ENCODE peak calls at places on chromosomes 13 and 19, in nine cellular contexts. L is colonic mucosa, A is PC-9, K is cardiac muscle cell, W is tibial nerve, I is thoracic aorta, P is spleen, Y is left ventricle myocardium inferior, C is neural progenitor cell. E is an unnamed sample.
A peak's percentile ranks its signal among the peaks of the same experiment; 100 is the strongest.

GRCh38 chr19:2627855-2628254 is 74.6 kb downstream of the GNG7 start:
- DNase-seq in L (no peak), A (peak; percentile 54), K (no peak), W (no peak), I (no peak), P (no peak), Y (no peak), C (no peak), E (peak; percentile 76)

GRCh38 chr13:44331446-44331845 is 42.2 kb upstream of the SERP2 start:
- DNase-seq in L (no peak), A (no peak), K (peak; percentile 52), W (no peak), I (no peak), P (no peak), Y (no peak), C (no peak), E (no peak)

GRCh38 chr13:110771194-110771593 is 57.7 kb downstream of the ING1 start:
- DNase-seq in L (no peak), A (no peak), K (peak; percentile 36), W (no peak), I (no peak), P (no peak), Y (no peak), C (no peak), E (no peak)

GRCh38 chr19:3075605-3076431 is 13.5 kb upstream of the TLE5 start:
- DNase-seq in L (peak; percentile 78), A (no peak), K (peak; percentile 43), W (no peak), I (no peak), P (peak; percentile 91), Y (peak; percentile 51), C (peak; percentile 74), E (no peak)

GRCh38 chr19:33332248-33332647 is 29.9 kb upstream of the CEBPA start:
- DNase-seq in L (no peak), A (no peak), K (no peak), W (peak; percentile 19), I (no peak), P (peak; percentile 74), Y (no peak), C (no peak), E (no peak)

GRCh38 chr19:3975637-3976087 is 4.8 kb upstream of the DAPK3 start:
- DNase-seq in L (no peak), A (no peak), K (no peak), W (no peak), I (no peak), P (no peak), Y (no peak), C (no peak), E (no peak)

GRCh38 chr19:58474291-58474996 is 1.7 kb upstream of the ZNF446 start:
- DNase-seq in L (no peak), A (no peak), K (peak; percentile 39), W (no peak), I (no peak), P (no peak), Y (no peak), C (no peak), E (no peak)

GRCh38 chr13:29472317-29472961 is 123.0 kb downstream of the SLC7A1 start:
- DNase-seq in L (peak; percentile 46), A (no peak), K (peak; percentile 69), W (peak; percentile 54), I (no peak), P (no peak), Y (no peak), C (peak; percentile 84), E (no peak)

GRCh38 chr19:35143231-35143715 is at the start of gene FXYD7:
- DNase-seq in L (no peak), A (no peak), K (no peak), W (no peak), I (no peak), P (no peak), Y (no peak), C (peak; percentile 69), E (no peak)

GRCh38 chr19:10389863-10390262 is 9.5 kb upstream of the TYK2 start:
- DNase-seq in L (no peak), A (no peak), K (no peak), W (no peak), I (no peak), P (no peak), Y (no peak), C (peak; percentile 37), E (no peak)

GRCh38 chr19:6222884-6223283 is 56.9 kb downstream of the MLLT1 start:
- DNase-seq in L (no peak), A (no peak), K (no peak), W (no peak), I (no peak), P (peak; percentile 73), Y (no peak), C (no peak), E (no peak)

GRCh38 chr13:43014162-43014561 is 9.2 kb upstream of the DNAJC15 start:
- DNase-seq in L (no peak), A (no peak), K (no peak), W (no peak), I (no peak), P (no peak), Y (no peak), C (no peak), E (no peak)

GRCh38 chr13:99377641-99378040 is 70.4 kb upstream of the GPR183 start:
- DNase-seq in L (no peak), A (no peak), K (no peak), W (no peak), I (no peak), P (no peak), Y (no peak), C (no peak), E (no peak)

GRCh38 chr19:38005224-38005614 is 98.2 kb downstream of the SIPA1L3 start:
- DNase-seq in L (no peak), A (no peak), K (no peak), W (no peak), I (no peak), P (no peak), Y (no peak), C (peak; percentile 24), E (no peak)

GRCh38 chr19:38001158-38001781 is 94.3 kb downstream of the SIPA1L3 start:
- DNase-seq in L (no peak), A (no peak), K (no peak), W (no peak), I (no peak), P (no peak), Y (no peak), C (no peak), E (no peak)

GRCh38 chr19:38004505-38005223 is 97.7 kb downstream of the SIPA1L3 start:
- DNase-seq in L (peak; percentile 64), A (no peak), K (peak; percentile 96), W (peak; percentile 94), I (peak; percentile 71), P (no peak), Y (peak; percentile 77), C (peak; percentile 92), E (peak; percentile 98)

GRCh38 chr19:38004100-38004504 is 97.1 kb downstream of the SIPA1L3 start:
- DNase-seq in L (no peak), A (no peak), K (peak; percentile 37), W (no peak), I (no peak), P (no peak), Y (no peak), C (no peak), E (no peak)

DNA sequence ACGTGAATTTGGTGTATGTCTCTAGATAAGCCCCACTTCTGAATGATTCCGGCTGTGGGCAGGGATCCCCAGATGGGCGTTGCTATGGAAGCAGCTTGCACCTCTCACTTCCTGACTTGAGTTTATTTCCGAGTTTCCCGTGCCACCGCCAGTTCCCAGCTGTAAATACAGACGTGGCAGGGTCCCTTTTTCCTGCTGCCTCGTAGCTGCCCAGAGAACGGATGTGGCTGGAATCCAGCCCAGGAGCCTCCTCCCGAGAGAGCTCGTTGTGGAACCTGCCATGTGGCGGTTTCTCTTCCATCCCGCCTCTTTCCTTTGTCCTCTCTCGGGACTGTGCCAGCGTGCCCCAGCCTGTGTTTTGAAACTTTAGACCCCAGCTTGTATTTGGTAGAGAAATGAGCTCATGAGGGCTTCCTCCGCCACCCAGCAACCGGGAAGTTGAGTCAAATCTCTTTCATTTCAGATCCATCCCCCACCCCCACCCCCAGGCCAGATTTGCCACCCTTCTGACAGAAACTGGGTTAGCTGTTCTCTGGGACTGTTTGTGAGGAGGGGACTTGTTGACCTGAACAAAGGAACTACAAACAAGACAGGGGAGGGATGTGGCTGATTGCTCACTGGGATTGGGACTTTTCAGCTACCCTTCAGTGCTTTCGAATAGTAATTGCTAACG is 96.6 kb downstream of the SIPA1L3 start:
- DNase-seq in L (peak; percentile 60), A (no peak), K (peak; percentile 86), W (peak; percentile 46), I (peak; percentile 28), P (peak; percentile 81), Y (peak; percentile 68), C (peak; percentile 85), E (peak; percentile 65)
- H3K27ac ChIP-seq in L (peak overlapping the region; percentile 51), A (no peak overlapping the region), K (no peak overlapping the region), W (peak overlapping the region; percentile 94), I (peak overlapping the region; percentile 72), P (peak overlapping the region; percentile 73), Y (peak overlapping the region; percentile 89), C (peak overlapping the region; percentile 95), E (peak overlapping the region; percentile 77)

GRCh38 chr13:50428183-50428877 is 413.1 kb downstream of the KCNRG start:
- DNase-seq in L (no peak), A (no peak), K (no peak), W (no peak), I (no peak), P (no peak), Y (no peak), C (no peak), E (no peak)
- H3K4me1 ChIP-seq in L (no peaks in the 10 kb centered on the region), A (no peaks in the 10 kb centered on the region), K (peaks cover 8% of the 10 kb centered on the region), W (peaks cover 6% of the 10 kb centered on the region), I (peaks cover 8% of the 10 kb centered on the region), P (no peaks in the 10 kb centered on the region), Y (peaks cover 22% of the 10 kb centered on the region), C (no peaks in the 10 kb centered on the region), E (peaks cover 4% of the 10 kb centered on the region)

DNA sequence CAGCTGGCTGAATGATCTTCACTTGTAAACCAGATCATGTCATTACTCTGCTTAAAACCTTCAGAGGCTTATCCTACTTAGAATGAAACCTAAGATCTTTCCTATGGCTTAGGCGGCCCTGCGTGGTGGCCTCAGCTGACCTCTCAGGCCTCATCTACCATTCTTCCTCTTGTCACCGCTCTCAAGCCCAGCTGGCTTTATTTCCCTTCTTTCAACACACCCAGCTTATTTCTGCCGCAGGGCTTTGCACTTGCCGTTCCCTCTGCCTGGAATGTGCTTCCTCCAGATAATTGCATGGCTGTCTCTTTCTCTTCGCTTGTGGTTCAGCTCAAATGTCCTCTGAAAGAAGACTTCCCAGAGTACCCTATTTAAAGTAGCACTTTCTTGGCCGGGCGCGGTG is 3.6 kb upstream of the ASF1B start:
- DNase-seq in L (no peak), A (peak; percentile 75), K (peak; percentile 41), W (no peak), I (no peak), P (no peak), Y (no peak), C (peak; percentile 77), E (peak; percentile 45)
- TF ChIP-seq CTCF in L (no peak), A (no peak), K (no peak), W (no peak), I (no peak), P (no peak), Y (no peak), C (no peak), E (no peak)

DNA sequence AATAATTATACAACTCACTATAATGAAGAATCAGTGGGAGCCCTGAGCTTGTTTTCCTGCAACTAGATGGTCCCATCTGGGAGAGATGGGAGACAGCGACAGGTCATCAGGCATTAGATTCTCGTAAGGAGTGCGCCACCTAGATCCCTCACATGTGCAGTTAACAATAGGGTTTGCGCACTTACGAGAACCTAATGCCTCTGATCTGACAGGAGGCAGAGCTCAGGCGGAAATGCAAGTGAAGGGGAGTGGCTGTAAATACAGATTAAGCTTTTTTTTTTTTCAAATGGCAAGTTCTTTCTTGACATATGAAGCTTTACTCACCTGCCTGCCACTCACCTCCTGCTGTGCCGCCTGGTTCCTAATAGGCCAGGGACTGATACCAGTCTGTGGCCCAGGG is 14.4 kb downstream of the CDC16 start:
- DNase-seq in L (peak; percentile 33), A (no peak), K (no peak), W (no peak), I (no peak), P (no peak), Y (no peak), C (no peak), E (peak; percentile 67)
- H3K27ac ChIP-seq in L (no peak overlapping the region), A (no peak overlapping the region), K (no peak overlapping the region), W (no peak overlapping the region), I (no peak overlapping the region), P (no peak overlapping the region), Y (no peak overlapping the region), C (no peak overlapping the region), E (no peak overlapping the region)

E was measured in foreskin keratinocyte.